ENCODE peak calls at places on chromosomes 6 and 20, in six cellular contexts. D, N, E, H, I and S are unnamed samples.

GRCh38 chr6:120774275-120774674 is 560.0 kb downstream of the TBC1D32 start:
- DNase-seq in D (no peak), N (no peak), E (peak; percentile 77), H (no peak), I (no peak), S (no peak)

GRCh38 chr6:27517928-27518787 is 45.3 kb upstream of the ZNF184 start:
- DNase-seq in D (no peak), N (no peak), E (no peak), H (no peak), I (no peak), S (no peak)

GRCh38 chr6:35055906-35056305 is 85.2 kb downstream of the TCP11 start:
- DNase-seq in D (peak; percentile 11), N (no peak), E (no peak), H (no peak), I (no peak), S (no peak)

GRCh38 chr20:61724376-61724775 is 341.3 kb downstream of the TAF4 start:
- DNase-seq in D (no peak), N (no peak), E (peak; percentile 15), H (no peak), I (no peak), S (no peak)

GRCh38 chr20:3323398-3323797 is 84.1 kb downstream of the DNAAF9 start:
- DNase-seq in D (no peak), N (no peak), E (no peak), H (no peak), I (no peak), S (no peak)

GRCh38 chr6:98842489-98843180 is 8.3 kb downstream of the POU3F2 start:
- DNase-seq in D (peak; percentile 73), N (no peak), E (no peak), H (no peak), I (no peak), S (no peak)

GRCh38 chr6:159089909-159090308 is 45.1 kb upstream of the TAGAP start:
- DNase-seq in D (no peak), N (no peak), E (no peak), H (no peak), I (no peak), S (no peak)

GRCh38 chr6:75203721-75204120 is 2.1 kb downstream of the COL12A1 start:
- DNase-seq in D (no peak), N (no peak), E (no peak), H (no peak), I (no peak), S (no peak)

GRCh38 chr20:36644713-36645109 is 1.3 kb downstream of the SLA2 start:
- DNase-seq in D (no peak), N (no peak), E (no peak), H (no peak), I (no peak), S (no peak)

GRCh38 chr20:40471261-40471629 is 217.8 kb downstream of the MAFB start:
- DNase-seq in D (no peak), N (no peak), E (no peak), H (no peak), I (no peak), S (no peak)

GRCh38 chr6:11947063-11947462 is 65.0 kb upstream of the HIVEP1 start:
- DNase-seq in D (no peak), N (no peak), E (no peak), H (no peak), I (no peak), S (no peak)

GRCh38 chr6:132715204-132715603 is 1.3 kb upstream of the VNN1 start:
- DNase-seq in D (no peak), N (no peak), E (peak; percentile 46), H (no peak), I (no peak), S (no peak)

GRCh38 chr6:79494841-79495240 is 42.4 kb downstream of the LCA5 start:
- DNase-seq in D (peak; percentile 51), N (no peak), E (no peak), H (no peak), I (no peak), S (no peak)

GRCh38 chr6:155014715-155015300 is 19.7 kb downstream of the TIAM2 start:
- DNase-seq in D (no peak), N (no peak), E (peak; percentile 68), H (no peak), I (no peak), S (no peak)

GRCh38 chr6:142903806-142904205 is 41.2 kb downstream of the HIVEP2 start:
- DNase-seq in D (no peak), N (no peak), E (peak; percentile 44), H (no peak), I (no peak), S (no peak)

GRCh38 chr6:139981810-139982550 is 607.5 kb upstream of the CITED2 start:
- DNase-seq in D (no peak), N (no peak), E (peak; percentile 84), H (no peak), I (no peak), S (no peak)

GRCh38 chr20:48702388-48703041 is 125.3 kb downstream of the PREX1 start:
- DNase-seq in D (peak; percentile 54), N (no peak), E (no peak), H (no peak), I (no peak), S (no peak)

GRCh38 chr6:16320533-16321340 is 82.3 kb downstream of the GMPR start:
- DNase-seq in D (no peak), N (no peak), E (no peak), H (no peak), I (no peak), S (no peak)

GRCh38 chr6:42136508-42137191 is 5.8 kb downstream of the C6orf132 start:
- DNase-seq in D (no peak), N (no peak), E (peak; percentile 74), H (peak; percentile 82), I (no peak), S (no peak)
- TF ChIP-seq CTCF in D (no peak), N (no peak), E (peak; percentile 32), H (peak; percentile 39), I (peak; percentile 41), S (peak; percentile 19)

DNA sequence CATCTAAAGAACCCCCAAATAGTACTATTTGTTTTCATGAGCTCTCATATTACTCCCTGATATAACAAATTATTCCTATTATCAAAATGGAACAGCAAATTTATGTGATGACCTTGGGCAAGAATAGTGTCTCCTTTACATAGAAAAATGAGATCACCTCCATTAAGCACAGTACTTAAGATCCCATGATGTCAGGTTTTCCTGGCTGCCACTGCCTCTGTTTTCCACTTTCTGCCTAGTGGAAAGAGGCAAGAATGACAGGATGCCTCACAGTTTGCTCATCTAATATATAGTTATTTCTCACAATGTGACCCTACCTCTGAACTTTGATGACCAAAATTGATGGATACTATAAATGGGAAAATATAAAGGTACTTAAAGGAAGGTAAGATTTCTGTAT is 260.1 kb upstream of the SGK1 start:
- DNase-seq in D (no peak), N (no peak), E (peak; percentile 28), H (no peak), I (no peak), S (no peak)
- TF ChIP-seq CTCF in D (no peak), N (no peak), E (peak; percentile 12), H (no peak), I (peak; percentile 12), S (no peak)

GRCh38 chr20:58852559-58853271 is at the start of gene GNAS:
- DNase-seq in D (peak; percentile 80), N (no peak), E (peak; percentile 50), H (peak; percentile 52), I (no peak), S (peak; percentile 49)

GRCh38 chr20:58851221-58851968 is 693 bp upstream of the GNAS-AS1 start:
- DNase-seq in D (no peak), N (no peak), E (no peak), H (no peak), I (no peak), S (no peak)

GRCh38 chr20:58851969-58852458 is 502 bp upstream of the GNAS start:
- DNase-seq in D (no peak), N (no peak), E (no peak), H (no peak), I (no peak), S (no peak)

GRCh38 chr20:58853466-58853865 is 950 bp downstream of the GNAS start:
- DNase-seq in D (no peak), N (no peak), E (no peak), H (no peak), I (no peak), S (no peak)

DNA sequence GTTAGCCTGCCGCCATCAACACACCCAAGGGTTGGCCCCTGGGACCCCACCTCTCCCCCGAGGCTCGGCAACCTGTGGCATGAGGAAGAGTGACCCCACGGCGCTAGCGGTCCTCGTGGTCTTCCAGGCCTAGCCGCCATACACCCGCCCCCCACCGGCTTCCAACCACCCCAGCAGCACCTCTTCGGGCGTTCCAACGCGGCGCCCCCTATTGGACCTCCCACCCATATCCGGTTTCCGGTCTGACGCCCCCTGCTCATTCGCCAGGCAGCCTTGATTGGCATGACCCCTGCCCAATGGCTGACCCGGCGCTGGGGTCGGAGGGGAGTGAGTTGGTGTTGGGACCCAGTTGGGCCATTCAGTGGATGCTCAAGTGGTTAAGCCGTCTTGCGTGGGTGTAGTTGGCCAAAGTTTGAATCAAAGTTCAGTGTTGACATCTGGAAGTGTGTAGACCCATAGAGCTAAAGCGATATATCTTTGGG is at the start of gene GNAS-AS1:
- DNase-seq in D (peak; percentile 81), N (peak; percentile 73), E (peak; percentile 89), H (peak; percentile 94), I (peak; percentile 63), S (no peak)
- TF ChIP-seq CTCF in D (no peak), N (no peak), E (no peak), H (peak; percentile 9), I (no peak), S (no peak)

GRCh38 chr20:52783769-52784168 is 188.4 kb upstream of the TSHZ2 start:
- DNase-seq in D (no peak), N (no peak), E (no peak), H (no peak), I (no peak), S (no peak)
- TF ChIP-seq CTCF in D (no peak), N (no peak), E (no peak), H (no peak), I (no peak), S (peak; percentile 25)